ENCODE peak calls at places on chromosomes 1 and 21, in four cellular contexts. T, R, G and U are unnamed samples.
A peak's percentile ranks its signal among the peaks of the same experiment; 100 is the strongest.

GRCh38 chr1:114118351-114118990 is 35.2 kb downstream of the SYT6 start:
- DNase-seq in G (no peak), T (peak; percentile 69), R (no peak), U (no peak)

GRCh38 chr21:28770867-28771661 is 221.6 kb downstream of the LTN1 start:
- DNase-seq in G (no peak), T (no peak), R (no peak), U (no peak)

GRCh38 chr1:222769968-222770620 is 33.1 kb downstream of the FAM177B start:
- DNase-seq in R (no peak), T (no peak), G (no peak), U (no peak)

GRCh38 chr1:3241673-3242407 is 172.8 kb downstream of the PRDM16 start:
- DNase-seq in R (no peak), T (no peak), G (no peak), U (no peak)

GRCh38 chr1:74161494-74161893 is 36.5 kb downstream of the LRRIQ3 start:
- DNase-seq in R (no peak), G (no peak), T (no peak), U (no peak)

GRCh38 chr1:1024421-1025415 is 4.8 kb downstream of the AGRN start:
- DNase-seq in R (no peak), G (no peak), T (no peak), U (peak; percentile 56)

GRCh38 chr21:42623684-42624083 is 29.7 kb upstream of the PDE9A start:
- DNase-seq in T (no peak), G (no peak), R (no peak), U (no peak)

GRCh38 chr1:70042090-70042716 is 163.2 kb downstream of the LRRC40 start:
- DNase-seq in R (no peak), G (no peak), T (no peak), U (no peak)

GRCh38 chr1:182702826-182703524 is 18.6 kb upstream of the RGS8 start:
- DNase-seq in T (no peak), G (no peak), R (no peak), U (no peak)

DNA sequence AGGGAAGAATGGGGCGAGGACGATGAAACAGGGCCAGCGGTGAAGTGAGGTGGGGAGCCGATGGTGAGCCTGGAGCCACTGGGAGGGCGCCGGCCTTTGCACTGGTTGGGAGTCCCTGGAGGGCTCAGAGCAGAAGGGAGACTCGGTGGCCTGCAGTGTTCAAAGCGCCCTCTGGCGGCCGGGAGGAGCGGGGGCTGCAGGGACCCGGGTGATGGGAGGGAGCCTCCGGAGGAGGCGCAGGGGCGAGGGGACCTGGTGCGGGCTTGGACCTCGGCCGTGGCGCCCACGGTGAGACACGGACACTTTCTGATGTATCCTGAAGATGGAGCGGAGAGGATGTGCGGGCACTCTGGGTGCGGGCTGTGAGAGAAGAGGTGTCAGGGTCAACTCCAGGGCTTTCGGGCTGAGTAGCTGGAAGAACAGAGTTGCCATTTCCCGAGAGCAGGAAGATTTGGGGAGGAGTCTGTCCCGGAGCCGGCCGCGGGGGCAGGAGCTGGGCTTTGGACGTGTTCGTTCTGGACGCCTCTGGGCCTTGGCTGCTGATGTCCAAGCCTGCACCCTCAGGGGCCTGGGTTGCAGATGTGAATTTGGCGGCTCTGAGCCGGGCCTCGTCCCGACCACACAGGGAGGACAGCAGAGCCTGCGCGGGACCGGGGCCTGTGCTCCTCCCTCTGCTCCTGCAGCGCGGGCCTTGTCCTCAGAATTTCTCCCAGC is 29.7 kb downstream of the HEYL start:
- DNase-seq in G (no peak), T (peak; percentile 97), R (peak; percentile 71), U (peak; percentile 66)
- H2AFZ ChIP-seq in G (peak overlapping the region; percentile 63), T (peak overlapping the region; percentile 81), R (peak overlapping the region; percentile 64), U (no peak overlapping the region)

GRCh38 chr1:41590331-41590730 is 105.8 kb upstream of the EDN2 start:
- DNase-seq in R (no peak), G (no peak), T (no peak), U (no peak)

GRCh38 chr1:41587791-41588190 is 103.3 kb upstream of the EDN2 start:
- DNase-seq in R (no peak), T (no peak), G (no peak), U (no peak)

GRCh38 chr1:41586230-41586629 is 101.7 kb upstream of the EDN2 start:
- DNase-seq in R (no peak), T (no peak), G (no peak), U (no peak)

GRCh38 chr1:41589395-41589794 is 104.9 kb upstream of the EDN2 start:
- DNase-seq in R (no peak), T (no peak), G (no peak), U (no peak)

DNA sequence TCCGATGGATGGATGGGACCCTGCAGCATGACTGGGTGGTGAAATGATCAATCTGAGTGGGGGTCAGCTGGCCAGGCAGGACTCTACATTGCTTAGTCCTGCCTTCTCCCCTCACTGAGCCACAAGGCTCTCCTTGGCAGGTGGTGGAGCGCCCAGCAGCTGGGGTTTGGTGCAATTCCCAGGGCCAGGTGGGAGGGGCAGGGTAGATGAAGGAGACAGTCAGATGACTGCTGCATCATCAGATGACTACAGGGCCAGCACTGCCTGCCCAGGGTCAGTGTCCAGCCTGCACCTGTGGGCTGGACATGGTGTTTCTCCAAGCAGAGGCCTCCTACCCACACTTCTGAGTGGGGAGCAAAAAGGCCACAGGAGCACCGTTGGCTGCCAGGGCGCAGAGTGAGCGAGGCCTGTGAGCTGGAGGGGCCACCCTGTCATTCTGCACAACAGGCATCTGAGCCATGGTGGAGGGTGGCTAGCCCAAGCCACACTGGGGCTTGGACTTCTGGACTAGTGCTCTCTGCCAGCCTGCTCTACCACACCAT is 103.9 kb upstream of the EDN2 start:
- DNase-seq in G (no peak), R (no peak), T (no peak), U (no peak)
- TF ChIP-seq KDM1A in G (no peak), R (no peak), T (no peak), U (no peak)

GRCh38 chr1:17187065-17187464 is 17.9 kb upstream of the PADI1 start:
- DNase-seq in R (no peak), G (no peak), T (peak; percentile 43), U (no peak)
- H2AFZ ChIP-seq in R (no peak overlapping the region), G (no peak overlapping the region), T (no peak overlapping the region), U (no peak overlapping the region)

DNA sequence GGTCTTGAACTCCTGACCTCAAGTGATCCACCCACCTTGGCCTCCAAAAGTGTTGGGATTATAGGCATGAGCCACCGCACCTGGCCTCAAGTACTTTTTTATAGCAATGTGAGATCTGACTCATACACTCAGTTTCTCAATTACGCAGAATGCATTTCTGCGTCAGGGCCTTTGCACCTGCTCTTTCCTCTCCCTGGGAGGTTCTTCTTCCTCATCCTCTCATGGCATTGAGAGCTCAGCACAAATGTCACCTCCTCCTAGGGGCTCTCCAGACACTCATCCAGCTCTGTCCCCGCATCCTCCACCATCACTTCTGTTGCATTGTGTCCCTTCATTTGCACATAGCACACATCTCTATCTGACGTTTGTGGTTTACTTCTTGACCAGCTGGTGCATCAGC is 418.8 kb downstream of the PTPRU start:
- DNase-seq in T (no peak), R (no peak), G (peak; percentile 15), U (no peak)
- TF ChIP-seq KDM1A in T (no peak), R (no peak), G (no peak), U (no peak)

DNA sequence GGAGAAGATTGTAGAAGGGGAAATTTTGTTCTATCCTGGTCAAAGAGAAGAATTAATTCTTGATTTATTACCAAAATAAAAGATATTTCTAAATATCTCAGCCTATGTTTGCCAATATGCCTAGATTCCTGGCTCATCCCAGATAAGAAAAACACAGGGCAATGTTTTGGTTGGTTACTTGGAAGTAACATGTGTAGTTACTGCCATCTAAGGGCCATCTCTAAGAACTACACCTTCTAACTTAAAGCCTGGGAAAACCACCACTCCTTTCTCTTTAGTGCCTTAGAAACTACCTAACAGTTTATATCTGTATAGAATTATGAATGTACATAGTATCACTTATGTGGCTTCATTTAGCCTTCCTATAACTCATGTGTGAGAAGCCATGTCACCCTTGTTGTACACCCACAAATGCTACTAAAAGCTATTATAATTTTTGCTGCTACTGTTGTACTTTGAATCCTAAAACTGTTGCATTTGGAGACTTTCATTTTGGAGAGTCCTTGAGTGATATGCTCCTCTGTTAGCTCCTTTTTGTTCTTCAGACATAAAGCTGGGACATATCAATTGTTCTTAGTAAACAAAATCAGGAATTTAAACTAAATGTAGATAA is 4.5 kb downstream of the AIM2 start:
- DNase-seq in R (peak; percentile 60), G (no peak), T (no peak), U (peak; percentile 38)
- H2AFZ ChIP-seq in R (no peak overlapping the region), G (no peak overlapping the region), T (no peak overlapping the region), U (no peak overlapping the region)